ENCODE peak calls at places on chromosomes 16 and 17, in seven cellular contexts. C is psoas muscle; F is left ventricle myocardium inferior; H is CD4-positive, alpha-beta T cell; T is DND-41; B is WTC11; U is mammary epithelial cell. R is an unnamed sample.

GRCh38 chr17:3744032-3744431 is 20.3 kb downstream of the HASPIN start:
- DNase-seq in T (no peak), F (no peak), U (peak), C (no peak), B (no peak), H (no peak), R (no peak)

GRCh38 chr16:27215660-27216059 is 12.3 kb downstream of the KDM8 start:
- DNase-seq in F (no peak), C (no peak), B (no peak), T (no peak), U (no peak), H (no peak), R (no peak)

GRCh38 chr16:228151-228855 is 946 bp downstream of the LUC7L start:
- DNase-seq in F (no peak), T (no peak), U (peak), H (no peak), B (no peak), C (no peak), R (no peak)

GRCh38 chr16:10040136-10041080 is 141.8 kb downstream of the GRIN2A start:
- DNase-seq in B (peak), F (no peak), H (no peak), T (no peak), U (no peak), C (no peak), R (no peak)

GRCh38 chr16:31709181-31709580 is 164.4 kb upstream of the ZNF267 start:
- DNase-seq in F (no peak), T (no peak), H (no peak), B (no peak), C (no peak), U (no peak), R (no peak)

GRCh38 chr17:75848523-75849303 is 4.5 kb upstream of the UNC13D start:
- DNase-seq in U (peak), F (peak), H (peak), C (peak), T (peak), B (peak), R (peak)

GRCh38 chr17:77423589-77424451 is 283.1 kb downstream of the SEC14L1 start:
- DNase-seq in B (no peak), C (peak), T (no peak), H (no peak), F (peak), U (peak), R (no peak)

GRCh38 chr17:71085238-71086033 is 916.1 kb downstream of the KCNJ2 start:
- DNase-seq in H (no peak), T (peak), C (no peak), U (peak), F (no peak), B (peak), R (peak)

GRCh38 chr17:9767432-9767991 is 23.9 kb downstream of the DHRS7C start:
- DNase-seq in B (no peak), H (no peak), C (peak), U (no peak), F (no peak), T (peak), R (no peak)

GRCh38 chr17:50879086-50879485 is 12.9 kb upstream of the TOB1 start:
- DNase-seq in H (no peak), F (no peak), T (no peak), C (no peak), B (no peak), U (no peak), R (no peak)

GRCh38 chr17:63476494-63476856 is 386 bp upstream of the ACE start:
- DNase-seq in B (peak), F (no peak), C (no peak), H (peak), T (no peak), U (no peak), R (peak)

GRCh38 chr17:6708357-6708961 is 4.7 kb downstream of the SLC13A5 start:
- DNase-seq in T (no peak), U (no peak), F (no peak), B (no peak), H (no peak), C (no peak), R (no peak)

GRCh38 chr16:2811703-2812471 is 5.2 kb upstream of the PRSS21 start:
- DNase-seq in F (no peak), U (no peak), T (no peak), C (no peak), B (no peak), H (no peak), R (no peak)

GRCh38 chr17:34312080-34312479 is 7.2 kb upstream of the CCL8 start:
- DNase-seq in F (no peak), B (no peak), T (no peak), C (no peak), H (no peak), U (no peak), R (no peak)

GRCh38 chr16:58286280-58286679 is 8.5 kb downstream of the PRSS54 start:
- DNase-seq in H (no peak), U (no peak), B (no peak), F (no peak), T (no peak), C (no peak), R (no peak)

GRCh38 chr17:50269477-50270429 is 4.5 kb upstream of the TMEM92 start:
- DNase-seq in C (peak), T (peak), H (peak), B (peak), F (peak), U (peak), R (peak)

GRCh38 chr17:55769625-55770000 is 18.8 kb downstream of the PCTP start:
- DNase-seq in F (no peak), U (peak), C (peak), T (no peak), B (no peak), H (no peak), R (no peak)

GRCh38 chr16:70455910-70456309 is 1.5 kb downstream of the FCSK start:
- DNase-seq in H (no peak), F (no peak), U (no peak), T (no peak), C (no peak), B (no peak), R (no peak)

GRCh38 chr16:26019406-26019805 is 327.6 kb downstream of the HS3ST4 start:
- DNase-seq in T (no peak), B (no peak), F (no peak), H (no peak), U (no peak), C (no peak), R (no peak)

GRCh38 chr16:6008656-6009055 is 911.1 kb upstream of the EEF2KMT start:
- DNase-seq in B (no peak), F (no peak), C (no peak), T (no peak), U (no peak), H (no peak), R (no peak)

GRCh38 chr16:57341441-57342303 is 16.9 kb upstream of the CCL22 start:
- DNase-seq in T (no peak), H (no peak), B (no peak), F (no peak), U (peak), C (no peak), R (no peak)

GRCh38 chr16:81556715-81557284 is 112.2 kb downstream of the CMIP start:
- DNase-seq in T (no peak), H (no peak), U (no peak), B (no peak), C (peak), F (no peak), R (no peak)

GRCh38 chr16:72785886-72786285 is 262.0 kb downstream of the ZFHX3 start:
- DNase-seq in H (no peak), C (no peak), F (no peak), T (no peak), U (no peak), B (no peak), R (no peak)

GRCh38 chr16:75074920-75075687 is 41.5 kb downstream of the LDHD start:
- DNase-seq in T (peak), H (peak), U (no peak), F (no peak), C (no peak), B (no peak), R (no peak)

GRCh38 chr16:87238371-87238715 is 78.8 kb downstream of the C16orf95 start:
- DNase-seq in B (no peak), C (no peak), F (no peak), U (no peak), T (no peak), H (no peak), R (no peak)

GRCh38 chr16:87234601-87235000 is 82.6 kb downstream of the C16orf95 start:
- DNase-seq in F (no peak), B (no peak), H (no peak), U (no peak), T (no peak), C (no peak), R (no peak)

GRCh38 chr16:87236516-87237115 is 80.6 kb downstream of the C16orf95 start:
- DNase-seq in C (no peak), F (no peak), H (no peak), U (no peak), T (no peak), B (no peak), R (no peak)

GRCh38 chr16:87233928-87234327 is 83.3 kb downstream of the C16orf95 start:
- DNase-seq in U (no peak), F (no peak), B (peak), C (no peak), T (no peak), H (no peak), R (peak)

DNA sequence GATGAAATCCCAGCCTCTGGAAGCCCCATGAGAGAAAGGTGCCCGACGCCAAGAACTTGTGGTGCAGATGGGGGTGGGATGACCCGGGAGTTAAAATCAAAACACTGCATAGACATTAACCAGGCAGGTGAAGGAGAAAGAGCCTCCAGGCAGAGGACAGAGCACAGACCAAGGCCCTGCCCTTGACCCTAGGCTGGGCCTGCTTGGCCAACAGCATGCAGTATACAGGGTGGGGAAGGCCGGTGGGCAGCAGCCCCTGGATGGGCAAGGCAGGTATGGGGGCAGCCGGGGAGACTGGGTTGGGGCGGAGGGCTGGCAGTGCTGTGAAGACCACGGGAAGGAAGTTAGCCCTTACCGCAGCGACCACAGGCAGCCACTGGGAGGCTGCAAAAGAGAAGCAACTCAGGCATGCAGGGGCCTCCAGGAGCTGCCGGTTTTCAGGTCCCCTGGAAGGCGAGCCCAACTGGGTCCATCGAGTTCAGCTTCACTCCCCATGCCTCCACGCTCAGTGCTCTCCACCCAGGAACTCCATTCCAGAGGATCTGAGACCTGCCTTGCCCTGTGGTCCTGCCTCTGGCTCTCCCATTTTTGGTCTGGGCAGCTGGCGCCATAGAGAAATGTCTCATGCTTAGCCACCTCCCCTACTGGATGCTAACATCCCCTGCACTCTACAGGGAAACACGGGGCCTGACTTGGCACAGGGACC is 81.2 kb downstream of the C16orf95 start:
- DNase-seq in H (no peak), C (no peak), F (no peak), B (peak), T (peak), U (no peak), R (peak)
- TF ChIP-seq CTCF in H (no peak), C (no peak), F (no peak), B (no peak), T (no peak), U (no peak), R (no peak)

DNA sequence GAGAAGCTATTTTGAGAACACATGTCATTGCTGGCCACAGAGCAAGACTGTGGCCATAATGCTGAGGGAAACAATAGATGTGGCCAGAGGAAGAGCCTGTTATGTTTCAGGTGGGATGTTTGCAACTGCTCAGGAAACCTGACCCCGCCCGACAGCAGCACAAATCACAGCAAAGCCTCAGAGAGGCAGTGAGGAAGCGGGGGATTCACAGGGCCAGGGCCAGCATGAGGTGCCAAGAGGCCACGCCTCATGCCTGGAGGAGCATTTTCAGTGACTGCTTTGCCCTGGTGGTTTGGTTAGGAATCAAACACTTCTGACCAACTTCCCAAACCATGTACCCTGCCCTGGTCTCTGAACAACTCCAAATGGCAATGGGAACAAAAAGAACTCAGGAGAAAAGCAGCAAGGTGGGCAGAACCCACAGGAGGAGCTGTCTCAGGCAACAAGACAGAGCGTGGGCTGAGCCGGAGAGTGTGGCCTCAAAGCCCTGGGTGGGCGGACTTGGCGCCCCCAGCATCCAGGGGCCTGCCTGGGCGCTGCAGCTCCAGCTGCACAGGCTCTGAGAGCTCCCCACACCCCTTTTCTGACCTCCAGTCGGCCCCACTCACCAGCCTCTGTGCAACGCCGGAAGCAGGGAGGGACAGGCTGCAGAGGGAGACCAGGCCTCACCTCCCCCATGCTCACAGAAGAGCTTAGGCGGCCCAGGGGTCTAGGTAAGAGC is 20.6 kb downstream of the HIC1 start:
- DNase-seq in B (peak), F (no peak), U (peak), H (no peak), T (no peak), C (peak), R (no peak)
- TF ChIP-seq CTCF in B (no peak), F (peak), U (peak), H (no peak), T (no peak), C (no peak), R (no peak)

DNA sequence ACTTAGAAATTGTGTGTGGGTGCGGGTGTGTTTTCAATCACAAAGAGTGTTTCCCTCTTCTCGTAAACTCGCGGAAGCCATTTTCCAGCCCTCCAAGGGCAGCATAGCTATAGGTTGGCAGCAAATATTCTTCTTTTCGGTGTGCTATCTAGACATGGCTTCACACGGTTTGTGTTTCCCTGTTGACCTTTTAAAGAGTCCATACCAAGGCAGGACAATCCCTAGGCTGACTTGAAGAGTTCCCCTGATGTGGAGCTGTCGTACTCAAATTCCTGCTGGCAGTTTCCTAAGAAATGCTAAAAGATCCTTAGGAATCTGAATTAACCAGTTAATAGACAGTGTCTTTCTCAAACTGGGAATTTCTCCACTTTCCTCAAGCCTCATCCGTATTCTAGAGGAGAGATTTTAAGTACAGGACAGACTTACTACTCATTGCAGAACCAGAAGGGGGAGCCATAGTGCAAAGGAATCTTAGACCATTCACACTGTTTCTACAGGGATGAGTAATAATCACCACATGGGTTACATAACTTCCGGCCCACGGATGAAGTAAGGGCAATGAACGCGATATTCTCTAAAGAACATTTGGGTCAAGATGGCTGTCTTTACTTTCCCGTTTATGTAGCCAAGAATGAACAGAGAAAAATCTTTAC is 288.6 kb upstream of the ELAC2 start:
- DNase-seq in C (no peak), H (no peak), U (peak), F (no peak), T (peak), B (peak), R (peak)
- TF ChIP-seq CTCF in C (no peak), H (no peak), U (peak), F (peak), T (peak), B (peak), R (peak)

GRCh38 chr17:44910231-44911106 is 4.8 kb downstream of the GFAP start:
- DNase-seq in C (no peak), B (no peak), T (no peak), F (no peak), H (no peak), U (no peak), R (no peak)

GRCh38 chr17:44909681-44910144 is 5.6 kb downstream of the GFAP start:
- DNase-seq in C (no peak), H (no peak), T (no peak), B (no peak), F (no peak), U (peak), R (no peak)

GRCh38 chr17:44913676-44914075 is 1.6 kb downstream of the GFAP start:
- DNase-seq in H (no peak), F (no peak), T (no peak), B (no peak), U (no peak), C (no peak), R (no peak)

GRCh38 chr17:44912763-44913544 is 2.3 kb downstream of the GFAP start:
- DNase-seq in F (no peak), H (no peak), C (no peak), B (no peak), U (no peak), T (no peak), R (no peak)

DNA sequence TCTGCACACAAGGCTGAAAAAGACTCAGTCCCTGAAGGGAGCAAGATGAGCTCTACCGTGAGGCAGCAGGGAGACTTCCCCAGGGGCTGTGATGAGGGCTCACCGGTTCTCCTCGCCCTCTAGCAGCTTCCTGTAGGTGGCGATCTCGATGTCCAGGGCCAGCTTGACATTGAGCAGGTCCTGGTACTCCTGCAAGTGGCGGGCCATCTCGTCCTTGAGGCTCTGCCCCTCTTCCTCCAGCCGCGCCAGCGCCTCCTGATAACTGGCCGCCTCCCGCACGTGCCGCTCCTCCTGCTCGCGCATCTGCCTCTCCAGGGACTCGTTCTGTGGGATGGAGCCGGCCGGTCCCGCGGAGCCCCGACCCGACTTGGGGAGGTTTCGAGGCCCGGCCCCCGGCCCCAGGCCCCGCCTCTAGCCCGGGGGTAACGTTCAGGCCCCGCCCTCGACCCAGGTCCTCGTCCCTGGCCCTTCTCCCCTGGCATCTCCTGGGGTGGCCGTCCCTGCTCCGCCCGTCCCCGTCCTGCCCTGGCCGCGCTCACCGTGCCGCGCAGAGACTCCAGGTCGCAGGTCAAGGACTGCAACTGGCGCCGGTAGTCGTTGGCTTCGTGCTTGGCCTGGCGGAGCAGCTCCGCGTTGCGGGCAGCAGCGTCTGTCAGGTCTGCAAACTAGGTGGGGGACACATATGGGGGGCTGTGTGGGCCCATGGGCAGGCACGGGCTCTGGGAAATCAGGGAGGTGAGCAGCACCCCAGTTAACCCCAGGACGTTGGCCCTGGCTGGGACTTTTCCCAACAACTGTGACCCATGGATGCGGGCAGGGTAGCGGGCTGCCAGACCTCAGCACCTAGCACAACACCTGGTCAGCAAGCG is 3.9 kb downstream of the GFAP start:
- DNase-seq in H (peak), B (peak), U (no peak), C (peak), F (peak), T (peak), R (peak)
- TF ChIP-seq CTCF in H (peak), B (peak), U (peak), C (peak), F (peak), T (peak), R (no peak)

R was measured in endothelial cell.